ENCODE peak calls at places on chromosomes 16 and 17, in seven cellular contexts. G is nephron progenitor cell, K is transverse colon, X is mucosa of descending colon, U is psoas muscle, N is OCI-LY7, H is sigmoid colon. R is an unnamed sample.

GRCh38 chr16:85258616-85259015 is 146.3 kb upstream of the CIBAR2 start:
- DNase-seq in G (peak; percentile 36), U (no peak), H (no peak), N (no peak), X (no peak), K (no peak), R (no peak)

GRCh38 chr17:49939318-49939717 is 29.7 kb upstream of the DLX4 start:
- DNase-seq in N (no peak), H (no peak), X (no peak), G (no peak), K (no peak), U (no peak), R (no peak)

GRCh38 chr16:87678618-87679017 is 76.3 kb downstream of the JPH3 start:
- DNase-seq in G (no peak), K (no peak), N (no peak), U (no peak), X (no peak), H (no peak), R (no peak)

GRCh38 chr16:71373073-71373472 is 14.6 kb downstream of the CALB2 start:
- DNase-seq in H (no peak), X (no peak), N (no peak), G (no peak), K (no peak), U (no peak), R (no peak)

GRCh38 chr16:86231321-86231995 is 278.9 kb upstream of the FOXF1 start:
- DNase-seq in N (no peak), G (no peak), K (no peak), X (no peak), U (no peak), H (peak; percentile 48), R (no peak)

GRCh38 chr16:642189-643049 is 791 bp downstream of the MCRIP2 start:
- DNase-seq in K (peak; percentile 86), H (peak; percentile 84), G (peak; percentile 61), U (peak; percentile 85), X (peak; percentile 87), N (peak; percentile 60), R (no peak)

GRCh38 chr16:78607465-78607864 is 508.0 kb downstream of the WWOX start:
- DNase-seq in G (no peak), N (no peak), K (no peak), U (no peak), H (no peak), X (no peak), R (no peak)

GRCh38 chr17:8055851-8056231 is 17.0 kb downstream of the ALOX15B start:
- DNase-seq in U (no peak), G (no peak), H (peak; percentile 37), X (no peak), K (no peak), N (no peak), R (no peak)

GRCh38 chr17:66716236-66717026 is 118.5 kb upstream of the CACNG5 start:
- DNase-seq in U (no peak), X (no peak), N (no peak), K (no peak), G (peak; percentile 22), H (no peak), R (peak; percentile 55)

GRCh38 chr17:16977932-16978331 is 6.0 kb upstream of the TNFRSF13B start:
- DNase-seq in X (no peak), G (no peak), K (no peak), U (no peak), N (no peak), H (peak; percentile 17), R (no peak)

GRCh38 chr16:74320707-74321106 is 24.1 kb downstream of the PSMD7 start:
- DNase-seq in X (no peak), N (no peak), K (no peak), G (no peak), H (no peak), U (no peak), R (no peak)

GRCh38 chr17:16986391-16986790 is 14.5 kb upstream of the TNFRSF13B start:
- DNase-seq in N (no peak), K (no peak), H (no peak), U (no peak), G (no peak), X (no peak), R (no peak)

GRCh38 chr16:81371106-81371505 is 56.3 kb downstream of the GAN start:
- DNase-seq in U (no peak), G (no peak), H (no peak), X (no peak), K (no peak), N (no peak), R (no peak)

GRCh38 chr17:44070455-44071197 is at the start of gene G6PC3:
- DNase-seq in N (peak; percentile 89), K (peak; percentile 96), U (peak; percentile 97), G (peak; percentile 97), H (peak; percentile 98), X (peak; percentile 96), R (peak; percentile 98)
- TF ChIP-seq CTCF in N (no peak), K (no peak), U (no peak), G (no peak), H (no peak), X (no peak), R (no peak)

GRCh38 chr17:2392252-2393183 is 8.3 kb downstream of the MNT start:
- DNase-seq in X (peak; percentile 97), K (peak; percentile 97), U (peak; percentile 98), H (peak; percentile 98), G (peak; percentile 98), N (peak; percentile 97), R (peak; percentile 97)
- TF ChIP-seq CTCF in X (no peak), K (no peak), U (no peak), H (no peak), G (no peak), N (no peak), R (no peak)

GRCh38 chr16:88784074-88784855 is 755 bp downstream of the PIEZO1 start:
- DNase-seq in X (peak; percentile 83), N (peak; percentile 62), G (peak; percentile 79), U (peak; percentile 83), H (peak; percentile 94), K (peak; percentile 74), R (peak; percentile 60)
- TF ChIP-seq CTCF in X (peak; percentile 40), N (peak; percentile 63), G (no peak), U (peak; percentile 44), H (peak; percentile 64), K (peak; percentile 76), R (peak; percentile 36)

GRCh38 chr17:72972263-72972951 is 120.1 kb downstream of the SLC39A11 start:
- DNase-seq in K (no peak), G (no peak), N (no peak), X (no peak), U (no peak), H (no peak), R (no peak)

GRCh38 chr17:72970246-72970645 is 122.2 kb downstream of the SLC39A11 start:
- DNase-seq in G (no peak), U (no peak), X (no peak), H (no peak), K (no peak), N (no peak), R (no peak)

GRCh38 chr17:72969293-72969692 is 123.2 kb downstream of the SLC39A11 start:
- DNase-seq in N (no peak), U (no peak), G (no peak), H (no peak), K (no peak), X (no peak), R (no peak)

GRCh38 chr17:72970794-72971512 is 121.5 kb downstream of the SLC39A11 start:
- DNase-seq in H (no peak), U (no peak), N (peak; percentile 69), X (no peak), K (no peak), G (no peak), R (no peak)

GRCh38 chr17:72971513-72971880 is 121.0 kb downstream of the SLC39A11 start:
- DNase-seq in G (no peak), U (no peak), K (no peak), X (no peak), N (no peak), H (no peak), R (no peak)
- TF ChIP-seq CTCF in G (no peak), U (no peak), K (no peak), X (no peak), N (peak; percentile 39), H (no peak), R (no peak)

GRCh38 chr16:17346774-17347569 is 123.8 kb downstream of the XYLT1 start:
- DNase-seq in H (no peak), G (no peak), N (peak; percentile 43), U (no peak), X (peak; percentile 56), K (peak; percentile 75), R (no peak)

GRCh38 chr16:17347624-17348023 is 123.1 kb downstream of the XYLT1 start:
- DNase-seq in G (no peak), K (no peak), U (no peak), X (peak; percentile 60), H (no peak), N (no peak), R (no peak)

GRCh38 chr16:17345043-17345442 is 125.7 kb downstream of the XYLT1 start:
- DNase-seq in U (peak; percentile 75), K (peak; percentile 59), X (no peak), N (no peak), H (peak; percentile 96), G (no peak), R (no peak)

GRCh38 chr16:17348042-17348783 is 122.5 kb downstream of the XYLT1 start:
- DNase-seq in K (no peak), H (no peak), U (no peak), X (peak; percentile 31), G (no peak), N (no peak), R (no peak)

GRCh38 chr16:17346441-17346773 is 124.4 kb downstream of the XYLT1 start:
- DNase-seq in N (no peak), X (no peak), H (no peak), U (no peak), G (no peak), K (no peak), R (no peak)
- TF ChIP-seq CTCF in N (no peak), X (no peak), H (no peak), U (no peak), G (no peak), K (peak; percentile 29), R (no peak)

DNA sequence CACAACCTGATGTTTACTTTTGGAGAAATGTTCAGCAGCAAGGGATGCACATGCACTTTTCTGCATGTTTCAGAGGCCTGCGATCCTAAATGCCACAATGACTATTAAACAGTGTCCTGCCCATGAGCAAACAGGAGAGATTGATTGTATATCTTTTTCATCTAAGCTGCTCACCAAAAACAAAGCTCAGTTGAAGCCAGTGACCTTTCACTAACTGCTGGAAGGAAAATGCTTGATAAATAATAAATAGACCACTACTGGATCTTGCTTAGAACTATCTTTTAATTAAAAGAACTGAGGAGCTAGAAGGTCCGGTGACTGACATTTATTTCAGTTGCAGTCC is 16.3 kb downstream of the MRPS23 start:
- DNase-seq in G (no peak), U (no peak), K (no peak), X (no peak), N (no peak), H (no peak), R (no peak)
- TF ChIP-seq CTCF in G (peak; percentile 51), U (peak; percentile 7), K (no peak), X (no peak), N (peak; percentile 54), H (no peak), R (no peak)

DNA sequence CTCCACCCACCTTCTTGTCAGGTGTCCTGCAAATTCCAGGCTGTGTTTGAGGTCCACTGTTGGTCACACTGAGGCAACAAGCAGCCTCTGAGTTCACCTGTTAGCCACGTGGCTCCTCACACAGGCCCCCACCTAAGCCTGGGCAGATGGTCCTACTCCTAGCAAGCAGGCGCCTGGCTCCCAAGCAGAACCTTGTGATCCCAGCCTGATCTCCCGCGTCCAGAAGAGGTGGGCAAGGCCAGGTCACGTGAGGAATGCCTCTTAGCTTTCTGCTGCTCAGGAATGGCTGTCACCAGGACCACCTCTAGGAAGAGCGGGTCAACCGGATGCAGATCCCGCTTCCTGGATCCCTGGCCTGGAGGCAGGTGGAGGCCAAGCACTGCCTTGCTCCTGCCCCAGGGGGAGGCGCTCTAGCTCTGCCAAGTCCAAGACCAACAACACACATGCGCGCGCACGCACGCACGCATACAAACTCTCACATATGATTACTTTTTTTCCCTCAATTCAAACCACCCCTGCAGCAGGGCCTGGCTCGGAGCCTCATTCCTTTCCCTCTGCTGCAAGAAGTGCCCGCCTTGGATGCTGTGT is 9.5 kb downstream of the CYB561 start:
- DNase-seq in H (no peak), X (no peak), K (no peak), G (no peak), N (no peak), U (peak; percentile 63), R (no peak)
- TF ChIP-seq CTCF in H (no peak), X (no peak), K (no peak), G (no peak), N (peak; percentile 56), U (no peak), R (no peak)